ENCODE peak calls at places on chromosomes 5 and 9, in eight cellular contexts. One of them, this sample, is unnamed.
A peak's percentile ranks its signal among the peaks of the same experiment; 100 is the strongest.

GRCh38 chr5:139391570-139392323 is 2.0 kb upstream of the MZB1 start:
- DNase-seq in Karpas-422: peak; percentile 84
- DNase-seq in naive thymus-derived CD4-positive, alpha-beta T cell: no peak
- DNase-seq in effector memory CD4-positive, alpha-beta T cell: no peak
- DNase-seq in heart right ventricle: no peak
- DNase-seq in left ventricle myocardium inferior: no peak
- DNase-seq in sigmoid colon: no peak
- DNase-seq in BE2C: no peak
- DNase-seq in this sample: no peak

GRCh38 chr9:109652971-109653370 is 127.0 kb upstream of the PALM2AKAP2 start:
- DNase-seq in BE2C: no peak
- DNase-seq in left ventricle myocardium inferior: no peak
- DNase-seq in naive thymus-derived CD4-positive, alpha-beta T cell: no peak
- DNase-seq in effector memory CD4-positive, alpha-beta T cell: no peak
- DNase-seq in heart right ventricle: peak; percentile 17
- DNase-seq in sigmoid colon: no peak
- DNase-seq in Karpas-422: peak; percentile 42
- DNase-seq in this sample: no peak

GRCh38 chr9:97365634-97366033 is 46.3 kb upstream of the TDRD7 start:
- DNase-seq in BE2C: no peak
- DNase-seq in left ventricle myocardium inferior: no peak
- DNase-seq in naive thymus-derived CD4-positive, alpha-beta T cell: no peak
- DNase-seq in effector memory CD4-positive, alpha-beta T cell: no peak
- DNase-seq in heart right ventricle: no peak
- DNase-seq in Karpas-422: no peak
- DNase-seq in sigmoid colon: no peak
- DNase-seq in this sample: no peak

GRCh38 chr9:85514256-85514655 is 227.5 kb downstream of the AGTPBP1 start:
- DNase-seq in heart right ventricle: no peak
- DNase-seq in left ventricle myocardium inferior: no peak
- DNase-seq in effector memory CD4-positive, alpha-beta T cell: no peak
- DNase-seq in sigmoid colon: no peak
- DNase-seq in BE2C: no peak
- DNase-seq in naive thymus-derived CD4-positive, alpha-beta T cell: no peak
- DNase-seq in Karpas-422: no peak
- DNase-seq in this sample: no peak

GRCh38 chr5:86837610-86838009 is 219.9 kb downstream of the COX7C start:
- DNase-seq in naive thymus-derived CD4-positive, alpha-beta T cell: no peak
- DNase-seq in BE2C: no peak
- DNase-seq in Karpas-422: no peak
- DNase-seq in sigmoid colon: no peak
- DNase-seq in heart right ventricle: no peak
- DNase-seq in left ventricle myocardium inferior: no peak
- DNase-seq in effector memory CD4-positive, alpha-beta T cell: no peak
- DNase-seq in this sample: no peak

GRCh38 chr9:130946778-130947617 is 8.0 kb upstream of the FIBCD1 start:
- DNase-seq in naive thymus-derived CD4-positive, alpha-beta T cell: no peak
- DNase-seq in heart right ventricle: no peak
- DNase-seq in sigmoid colon: no peak
- DNase-seq in effector memory CD4-positive, alpha-beta T cell: no peak
- DNase-seq in BE2C: no peak
- DNase-seq in Karpas-422: no peak
- DNase-seq in left ventricle myocardium inferior: no peak
- DNase-seq in this sample: no peak

GRCh38 chr9:102972780-102973179 is 22.4 kb upstream of the CYLC2 start:
- DNase-seq in BE2C: no peak
- DNase-seq in heart right ventricle: no peak
- DNase-seq in Karpas-422: no peak
- DNase-seq in effector memory CD4-positive, alpha-beta T cell: no peak
- DNase-seq in naive thymus-derived CD4-positive, alpha-beta T cell: no peak
- DNase-seq in left ventricle myocardium inferior: no peak
- DNase-seq in sigmoid colon: no peak
- DNase-seq in this sample: no peak

GRCh38 chr5:56185777-56186311 is 47.3 kb downstream of the ANKRD55 start:
- DNase-seq in naive thymus-derived CD4-positive, alpha-beta T cell: no peak
- DNase-seq in Karpas-422: no peak
- DNase-seq in left ventricle myocardium inferior: no peak
- DNase-seq in BE2C: no peak
- DNase-seq in sigmoid colon: no peak
- DNase-seq in effector memory CD4-positive, alpha-beta T cell: no peak
- DNase-seq in heart right ventricle: no peak
- DNase-seq in this sample: no peak

GRCh38 chr9:69357030-69357853 is 32.2 kb downstream of the ENTREP1 start:
- DNase-seq in BE2C: no peak
- DNase-seq in sigmoid colon: no peak
- DNase-seq in Karpas-422: peak; percentile 12
- DNase-seq in effector memory CD4-positive, alpha-beta T cell: no peak
- DNase-seq in naive thymus-derived CD4-positive, alpha-beta T cell: no peak
- DNase-seq in heart right ventricle: peak; percentile 40
- DNase-seq in left ventricle myocardium inferior: peak; percentile 36
- DNase-seq in this sample: no peak

GRCh38 chr9:89008346-89009048 is 17.2 kb downstream of the S1PR3 start:
- DNase-seq in naive thymus-derived CD4-positive, alpha-beta T cell: no peak
- DNase-seq in left ventricle myocardium inferior: no peak
- DNase-seq in sigmoid colon: no peak
- DNase-seq in Karpas-422: peak; percentile 43
- DNase-seq in BE2C: no peak
- DNase-seq in effector memory CD4-positive, alpha-beta T cell: no peak
- DNase-seq in heart right ventricle: no peak
- DNase-seq in this sample: no peak

GRCh38 chr9:69549310-69550202 is 122.6 kb downstream of the APBA1 start:
- DNase-seq in effector memory CD4-positive, alpha-beta T cell: peak; percentile 6
- DNase-seq in heart right ventricle: peak; percentile 17
- DNase-seq in sigmoid colon: no peak
- DNase-seq in BE2C: peak; percentile 51
- DNase-seq in naive thymus-derived CD4-positive, alpha-beta T cell: peak; percentile 42
- DNase-seq in left ventricle myocardium inferior: no peak
- DNase-seq in Karpas-422: peak; percentile 72
- DNase-seq in this sample: no peak

GRCh38 chr5:119336262-119336661 is 19.6 kb upstream of the TNFAIP8 start:
- DNase-seq in naive thymus-derived CD4-positive, alpha-beta T cell: peak; percentile 29
- DNase-seq in heart right ventricle: no peak
- DNase-seq in BE2C: no peak
- DNase-seq in sigmoid colon: no peak
- DNase-seq in effector memory CD4-positive, alpha-beta T cell: no peak
- DNase-seq in Karpas-422: no peak
- DNase-seq in left ventricle myocardium inferior: no peak
- DNase-seq in this sample: no peak

GRCh38 chr5:119331566-119332095 is 24.2 kb upstream of the TNFAIP8 start:
- DNase-seq in left ventricle myocardium inferior: no peak
- DNase-seq in effector memory CD4-positive, alpha-beta T cell: no peak
- DNase-seq in BE2C: no peak
- DNase-seq in sigmoid colon: no peak
- DNase-seq in heart right ventricle: no peak
- DNase-seq in Karpas-422: no peak
- DNase-seq in naive thymus-derived CD4-positive, alpha-beta T cell: no peak
- DNase-seq in this sample: no peak

GRCh38 chr5:119332978-119333401 is 22.8 kb upstream of the TNFAIP8 start:
- DNase-seq in heart right ventricle: no peak
- DNase-seq in sigmoid colon: no peak
- DNase-seq in Karpas-422: peak; percentile 56
- DNase-seq in naive thymus-derived CD4-positive, alpha-beta T cell: peak; percentile 37
- DNase-seq in effector memory CD4-positive, alpha-beta T cell: no peak
- DNase-seq in left ventricle myocardium inferior: no peak
- DNase-seq in BE2C: no peak
- DNase-seq in this sample: no peak

GRCh38 chr5:119335261-119335677 is 20.6 kb upstream of the TNFAIP8 start:
- DNase-seq in Karpas-422: no peak
- DNase-seq in left ventricle myocardium inferior: no peak
- DNase-seq in sigmoid colon: no peak
- DNase-seq in naive thymus-derived CD4-positive, alpha-beta T cell: no peak
- DNase-seq in effector memory CD4-positive, alpha-beta T cell: no peak
- DNase-seq in BE2C: no peak
- DNase-seq in heart right ventricle: no peak
- DNase-seq in this sample: no peak

DNA sequence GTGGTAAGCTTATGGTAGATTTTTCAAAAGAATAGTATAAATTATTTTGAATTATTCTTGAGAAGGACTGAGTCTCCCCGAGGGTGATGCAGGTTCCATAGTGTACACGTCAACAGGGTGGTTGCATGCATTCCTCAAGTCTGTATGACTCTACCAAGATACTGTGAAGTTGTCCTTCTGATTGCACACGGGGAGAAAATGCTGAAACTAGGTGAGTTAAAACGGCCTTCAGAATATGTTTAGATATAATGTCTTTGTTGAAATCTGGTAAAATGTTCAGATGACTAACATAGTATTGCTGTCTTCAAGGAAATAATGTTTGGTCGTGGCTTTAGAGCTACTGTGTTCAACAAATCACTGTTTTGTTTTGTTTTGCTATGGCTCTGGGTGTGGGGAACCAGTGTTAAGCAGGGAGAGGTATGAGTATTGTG is 22.4 kb upstream of the TNFAIP8 start:
- DNase-seq in BE2C: no peak
- DNase-seq in effector memory CD4-positive, alpha-beta T cell: no peak
- DNase-seq in sigmoid colon: no peak
- DNase-seq in Karpas-422: no peak
- DNase-seq in naive thymus-derived CD4-positive, alpha-beta T cell: no peak
- DNase-seq in left ventricle myocardium inferior: no peak
- DNase-seq in heart right ventricle: no peak
- DNase-seq in this sample: no peak
- H3K4me3 ChIP-seq in BE2C: no peak overlapping the region
- H3K4me3 ChIP-seq in effector memory CD4-positive, alpha-beta T cell: peak overlapping the region; percentile 63
- H3K4me3 ChIP-seq in sigmoid colon: no peak overlapping the region
- H3K4me3 ChIP-seq in Karpas-422: no peak overlapping the region
- H3K4me3 ChIP-seq in naive thymus-derived CD4-positive, alpha-beta T cell: peak overlapping the region; percentile 46
- H3K4me3 ChIP-seq in left ventricle myocardium inferior: peak overlapping the region; percentile 59
- H3K4me3 ChIP-seq in heart right ventricle: peak overlapping the region; percentile 41
- H3K4me3 ChIP-seq in this sample: no peak overlapping the region

DNA sequence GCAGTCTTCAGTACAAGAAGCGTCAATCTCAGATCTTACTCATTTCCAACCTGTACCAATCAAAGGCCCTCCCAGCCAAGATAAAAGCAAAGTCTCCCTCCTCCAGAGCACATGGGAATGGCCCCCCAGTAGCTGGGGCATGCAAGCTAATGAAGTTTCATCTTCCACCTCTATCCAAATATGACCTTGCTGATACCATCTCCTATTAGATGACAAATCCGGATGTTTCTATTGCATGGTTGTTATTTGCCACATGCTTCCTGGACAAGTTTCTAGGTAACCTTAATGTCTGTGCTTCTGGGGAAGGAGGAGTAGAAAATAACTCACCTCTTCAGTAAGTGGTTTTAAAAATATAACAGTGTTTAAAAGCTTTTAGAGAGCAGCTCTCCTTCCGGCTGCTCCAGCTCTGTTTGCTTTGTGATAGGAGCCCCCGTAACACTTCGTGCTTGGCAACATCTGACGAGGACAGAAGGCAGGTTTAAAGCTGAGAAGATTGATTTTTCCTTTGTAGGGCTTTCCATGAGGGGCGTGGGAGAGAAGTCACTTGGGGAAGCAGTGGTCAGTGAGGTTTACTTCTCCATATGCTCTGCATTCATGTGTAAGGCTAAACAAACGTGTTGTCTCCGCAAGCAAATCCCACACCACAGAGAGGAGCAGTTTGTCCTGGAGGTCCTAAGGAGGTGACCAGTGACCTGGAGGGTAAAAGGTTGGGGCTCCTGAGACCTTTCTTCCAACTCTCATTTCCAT is 40.3 kb upstream of the GLRX start:
- DNase-seq in BE2C: no peak
- DNase-seq in heart right ventricle: no peak
- DNase-seq in left ventricle myocardium inferior: no peak
- DNase-seq in Karpas-422: no peak
- DNase-seq in effector memory CD4-positive, alpha-beta T cell: no peak
- DNase-seq in sigmoid colon: no peak
- DNase-seq in naive thymus-derived CD4-positive, alpha-beta T cell: no peak
- DNase-seq in this sample: no peak
- H3K4me1 ChIP-seq in BE2C: peaks cover 6% of the 10 kb centered on the region
- H3K4me1 ChIP-seq in heart right ventricle: peaks cover 22% of the 10 kb centered on the region
- H3K4me1 ChIP-seq in left ventricle myocardium inferior: peaks cover 48% of the 10 kb centered on the region
- H3K4me1 ChIP-seq in Karpas-422: peaks cover 16% of the 10 kb centered on the region
- H3K4me1 ChIP-seq in effector memory CD4-positive, alpha-beta T cell: no peaks in the 10 kb centered on the region
- H3K4me1 ChIP-seq in sigmoid colon: peaks cover 17% of the 10 kb centered on the region
- H3K4me1 ChIP-seq in naive thymus-derived CD4-positive, alpha-beta T cell: no peaks in the 10 kb centered on the region
- H3K4me1 ChIP-seq in this sample: peaks cover 7% of the 10 kb centered on the region

DNA sequence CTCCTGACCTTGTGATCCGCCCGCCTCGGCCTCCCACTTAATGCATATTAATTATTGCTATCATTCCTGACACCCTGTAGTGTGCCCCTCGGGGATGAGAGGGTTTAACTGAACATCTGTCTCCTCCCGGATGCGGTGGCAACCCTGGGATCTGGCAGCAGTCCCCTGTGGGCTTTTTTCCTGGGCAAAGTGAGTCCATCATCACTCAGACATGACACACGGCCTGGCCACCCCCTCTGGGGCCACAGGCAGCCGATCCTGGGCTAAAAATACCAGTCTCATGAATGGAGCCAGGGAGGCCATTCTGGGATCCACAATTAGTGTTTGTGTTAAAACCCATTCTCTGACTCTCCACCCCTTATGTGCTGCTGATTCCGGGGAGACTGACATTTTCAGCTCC is 161.2 kb downstream of the RGS3 start:
- DNase-seq in sigmoid colon: peak; percentile 48
- DNase-seq in left ventricle myocardium inferior: peak; percentile 60
- DNase-seq in effector memory CD4-positive, alpha-beta T cell: no peak
- DNase-seq in naive thymus-derived CD4-positive, alpha-beta T cell: no peak
- DNase-seq in heart right ventricle: no peak
- DNase-seq in BE2C: peak; percentile 60
- DNase-seq in Karpas-422: no peak
- DNase-seq in this sample: no peak
- H3K4me3 ChIP-seq in sigmoid colon: no peak overlapping the region
- H3K4me3 ChIP-seq in left ventricle myocardium inferior: no peak overlapping the region
- H3K4me3 ChIP-seq in effector memory CD4-positive, alpha-beta T cell: no peak overlapping the region
- H3K4me3 ChIP-seq in naive thymus-derived CD4-positive, alpha-beta T cell: no peak overlapping the region
- H3K4me3 ChIP-seq in heart right ventricle: no peak overlapping the region
- H3K4me3 ChIP-seq in BE2C: no peak overlapping the region
- H3K4me3 ChIP-seq in Karpas-422: no peak overlapping the region
- H3K4me3 ChIP-seq in this sample: no peak overlapping the region

GRCh38 chr5:26662806-26663360 is 375.5 kb downstream of the CDH9 start:
- DNase-seq in heart right ventricle: no peak
- DNase-seq in naive thymus-derived CD4-positive, alpha-beta T cell: no peak
- DNase-seq in left ventricle myocardium inferior: no peak
- DNase-seq in Karpas-422: no peak
- DNase-seq in sigmoid colon: no peak
- DNase-seq in BE2C: no peak
- DNase-seq in effector memory CD4-positive, alpha-beta T cell: no peak
- DNase-seq in this sample: no peak

GRCh38 chr5:26660116-26660515 is 378.3 kb downstream of the CDH9 start:
- DNase-seq in effector memory CD4-positive, alpha-beta T cell: no peak
- DNase-seq in naive thymus-derived CD4-positive, alpha-beta T cell: no peak
- DNase-seq in BE2C: no peak
- DNase-seq in sigmoid colon: peak; percentile 58
- DNase-seq in heart right ventricle: no peak
- DNase-seq in Karpas-422: no peak
- DNase-seq in left ventricle myocardium inferior: no peak
- DNase-seq in this sample: no peak

GRCh38 chr5:26669031-26669430 is 369.4 kb downstream of the CDH9 start:
- DNase-seq in BE2C: no peak
- DNase-seq in heart right ventricle: no peak
- DNase-seq in Karpas-422: no peak
- DNase-seq in sigmoid colon: no peak
- DNase-seq in naive thymus-derived CD4-positive, alpha-beta T cell: no peak
- DNase-seq in effector memory CD4-positive, alpha-beta T cell: no peak
- DNase-seq in left ventricle myocardium inferior: no peak
- DNase-seq in this sample: no peak

DNA sequence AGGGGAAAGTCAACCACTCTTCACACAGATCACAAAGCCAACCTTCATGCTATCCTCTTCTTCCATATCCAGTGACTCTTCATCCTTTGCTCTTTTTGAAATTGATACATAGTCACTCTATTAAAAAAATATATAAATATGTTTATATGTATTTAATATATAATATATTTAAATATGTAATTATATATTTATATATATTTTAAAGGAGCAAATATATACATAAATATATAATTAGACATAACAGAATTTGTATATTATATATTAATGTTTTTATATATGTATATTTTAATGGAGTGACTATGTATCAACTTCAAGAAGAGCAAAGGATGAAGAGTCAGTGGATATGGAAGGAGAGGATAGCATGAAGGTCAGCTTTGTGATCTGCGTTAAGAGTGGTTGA is 374.9 kb downstream of the CDH9 start:
- DNase-seq in naive thymus-derived CD4-positive, alpha-beta T cell: no peak
- DNase-seq in Karpas-422: no peak
- DNase-seq in sigmoid colon: no peak
- DNase-seq in effector memory CD4-positive, alpha-beta T cell: no peak
- DNase-seq in BE2C: no peak
- DNase-seq in heart right ventricle: no peak
- DNase-seq in left ventricle myocardium inferior: no peak
- DNase-seq in this sample: no peak
- H3K4me1 ChIP-seq in naive thymus-derived CD4-positive, alpha-beta T cell: no peaks in the 10 kb centered on the region
- H3K4me1 ChIP-seq in Karpas-422: no peaks in the 10 kb centered on the region
- H3K4me1 ChIP-seq in sigmoid colon: no peaks in the 10 kb centered on the region
- H3K4me1 ChIP-seq in effector memory CD4-positive, alpha-beta T cell: no peaks in the 10 kb centered on the region
- H3K4me1 ChIP-seq in BE2C: no peaks in the 10 kb centered on the region
- H3K4me1 ChIP-seq in heart right ventricle: no peaks in the 10 kb centered on the region
- H3K4me1 ChIP-seq in left ventricle myocardium inferior: no peaks in the 10 kb centered on the region
- H3K4me1 ChIP-seq in this sample: no peaks in the 10 kb centered on the region